ENCODE peak calls at places on chromosomes 5 and 9, in four cellular contexts. T is Calu3, X is sigmoid colon, K is HEK293T. M is an unnamed sample.

GRCh38 chr5:151670953-151671636 is 15.6 kb downstream of the SPARC start:
- DNase-seq in T (no peak), K (no peak), X (no peak), M (no peak)

GRCh38 chr5:129379406-129379805 is 80.7 kb upstream of the ADAMTS19 start:
- DNase-seq in T (no peak), X (no peak), K (no peak), M (no peak)

GRCh38 chr9:112489876-112490661 is 3.4 kb downstream of the KIAA1958 start:
- DNase-seq in X (no peak), K (no peak), T (no peak), M (no peak)

GRCh38 chr9:112268421-112268820 is 65.0 kb downstream of the PTBP3 start:
- DNase-seq in X (no peak), K (no peak), T (no peak), M (no peak)

GRCh38 chr9:81620009-81620405 is 69.3 kb downstream of the TLE1 start:
- DNase-seq in K (no peak), T (no peak), X (no peak), M (no peak)

GRCh38 chr5:31119938-31120641 is 73.4 kb upstream of the CDH6 start:
- DNase-seq in K (no peak), X (no peak), T (no peak), M (no peak)

GRCh38 chr9:104073770-104074133 is 20.4 kb upstream of the SMC2 start:
- DNase-seq in K (no peak), X (no peak), T (no peak), M (no peak)

GRCh38 chr5:12272389-12272788 is 368.1 kb upstream of the CTNND2 start:
- DNase-seq in K (no peak), X (no peak), T (no peak), M (no peak)

GRCh38 chr5:36459191-36460135 is 146.9 kb upstream of the SLC1A3 start:
- DNase-seq in X (no peak), T (peak), K (peak), M (no peak)

GRCh38 chr5:21181726-21182125 is 1193.7 kb upstream of the CDH18 start:
- DNase-seq in T (no peak), X (no peak), K (no peak), M (no peak)

GRCh38 chr5:102481044-102481715 is 17.6 kb downstream of the SLCO6A1 start:
- DNase-seq in X (no peak), K (no peak), T (no peak), M (no peak)

GRCh38 chr9:107827304-107827703 is 337.7 kb upstream of the KLF4 start:
- DNase-seq in K (no peak), X (no peak), T (no peak), M (no peak)

GRCh38 chr9:99296375-99296951 is 74.4 kb downstream of the SEC61B start:
- DNase-seq in T (no peak), K (no peak), X (peak), M (peak)

GRCh38 chr5:34709861-34710673 is 53.9 kb downstream of the RAI14 start:
- DNase-seq in X (no peak), K (no peak), T (no peak), M (no peak)

GRCh38 chr5:126235628-126236027 is 187.6 kb upstream of the GRAMD2B start:
- DNase-seq in K (no peak), T (no peak), X (no peak), M (no peak)

GRCh38 chr5:140423609-140424008 is 22.0 kb downstream of the ANKHD1 start:
- DNase-seq in K (no peak), T (no peak), X (no peak), M (no peak)

GRCh38 chr5:4942831-4943178 is 197.3 kb upstream of the ADAMTS16 start:
- DNase-seq in K (no peak), X (no peak), T (no peak), M (no peak)

GRCh38 chr9:87771251-87772006 is 45.5 kb downstream of the CTSL start:
- DNase-seq in K (no peak), X (no peak), T (peak), M (no peak)

M was measured in posterior vena cava.